ENCODE peak calls at places on chromosome 2, in nine cellular contexts. I is A549, P is pancreas, C is BE2C, K is coronary artery, J is endothelial cell of umbilical vein, F is right lobe of liver, A is heart left ventricle, G is fibroblast of pulmonary artery. X is an unnamed sample.
A peak's percentile ranks its signal among the peaks of the same experiment; 100 is the strongest.

GRCh38 chr2:127770973-127771735 is 39.8 kb downstream of the WDR33 start:
- DNase-seq in I (peak; percentile 66), P (no peak), C (no peak), K (no peak), J (peak; percentile 69), F (no peak), A (no peak), G (peak; percentile 96), X (peak; percentile 67)

GRCh38 chr2:3595985-3596384 is 1.1 kb downstream of the COLEC11 start:
- DNase-seq in I (no peak), P (no peak), C (no peak), K (no peak), J (no peak), F (no peak), A (no peak), G (no peak), X (no peak)

GRCh38 chr2:123688504-123688903 is 336.6 kb upstream of the CNTNAP5 start:
- DNase-seq in I (no peak), P (no peak), C (no peak), K (no peak), J (no peak), F (no peak), A (no peak), G (no peak), X (no peak)

GRCh38 chr2:36618381-36618780 is 20.4 kb upstream of the FEZ2 start:
- DNase-seq in I (peak; percentile 88), P (no peak), C (peak; percentile 76), K (no peak), J (peak; percentile 83), F (no peak), A (no peak), G (peak; percentile 84), X (peak; percentile 68)

GRCh38 chr2:156132941-156133340 is 199.6 kb downstream of the NR4A2 start:
- DNase-seq in I (no peak), P (no peak), C (no peak), K (no peak), J (no peak), F (no peak), A (no peak), G (no peak), X (no peak)

GRCh38 chr2:52036036-52036435 is 1004.1 kb upstream of the NRXN1 start:
- DNase-seq in I (no peak), P (no peak), C (no peak), K (no peak), J (no peak), F (no peak), A (no peak), G (no peak), X (no peak)

GRCh38 chr2:40243581-40243980 is 208.3 kb downstream of the SLC8A1 start:
- DNase-seq in I (no peak), P (no peak), C (no peak), K (no peak), J (no peak), F (no peak), A (no peak), G (peak; percentile 39), X (peak; percentile 67)

GRCh38 chr2:224847961-224848850 is 132.0 kb upstream of the CCDC195 start:
- DNase-seq in I (peak; percentile 64), P (no peak), C (peak; percentile 31), K (no peak), J (peak; percentile 38), F (no peak), A (peak; percentile 27), G (peak; percentile 93), X (peak; percentile 79)

GRCh38 chr2:195658541-195658890 is 1.5 kb downstream of the SLC39A10 start:
- DNase-seq in I (peak; percentile 86), P (no peak), C (peak; percentile 42), K (no peak), J (peak; percentile 85), F (no peak), A (no peak), G (peak; percentile 92), X (peak; percentile 69)

GRCh38 chr2:207833265-207833751 is 63.6 kb upstream of the FZD5 start:
- DNase-seq in I (no peak), P (no peak), C (no peak), K (no peak), J (no peak), F (no peak), A (no peak), G (no peak), X (no peak)

GRCh38 chr2:237904806-237905599 is 45.6 kb downstream of the RAMP1 start:
- DNase-seq in I (no peak), P (no peak), C (no peak), K (peak; percentile 96), J (peak; percentile 21), F (peak; percentile 44), A (peak; percentile 86), G (peak; percentile 87), X (peak; percentile 85)

GRCh38 chr2:144515694-144516416 is 4.1 kb downstream of the ZEB2 start:
- DNase-seq in I (peak; percentile 29), P (peak; percentile 66), C (peak; percentile 29), K (no peak), J (peak; percentile 64), F (peak; percentile 63), A (peak; percentile 63), G (peak; percentile 82), X (peak; percentile 78)

GRCh38 chr2:212677466-212677865 is 138.9 kb upstream of the ERBB4 start:
- DNase-seq in I (no peak), P (no peak), C (no peak), K (no peak), J (no peak), F (no peak), A (no peak), G (no peak), X (no peak)

GRCh38 chr2:227472265-227473018 is 486 bp downstream of the AGFG1 start:
- DNase-seq in I (no peak), P (peak; percentile 72), C (peak; percentile 62), K (no peak), J (peak; percentile 33), F (peak; percentile 69), A (peak; percentile 42), G (peak; percentile 19), X (peak; percentile 70)

GRCh38 chr2:127419448-127420038 is 1.3 kb downstream of the PROC start:
- DNase-seq in I (no peak), P (no peak), C (no peak), K (no peak), J (no peak), F (no peak), A (no peak), G (no peak), X (no peak)

GRCh38 chr2:64274399-64275173 is 130.4 kb upstream of the PELI1 start:
- DNase-seq in I (no peak), P (no peak), C (peak; percentile 18), K (no peak), J (no peak), F (no peak), A (no peak), G (no peak), X (no peak)

GRCh38 chr2:171595456-171595855 is 73.2 kb downstream of the CYBRD1 start:
- DNase-seq in I (no peak), P (no peak), C (no peak), K (no peak), J (no peak), F (no peak), A (no peak), G (no peak), X (no peak)

GRCh38 chr2:171595896-171596295 is 73.6 kb downstream of the CYBRD1 start:
- DNase-seq in I (peak; percentile 36), P (no peak), C (no peak), K (no peak), J (peak; percentile 57), F (no peak), A (no peak), G (peak; percentile 87), X (peak; percentile 82)

GRCh38 chr2:171602352-171602751 is 80.1 kb downstream of the CYBRD1 start:
- DNase-seq in I (no peak), P (no peak), C (no peak), K (no peak), J (no peak), F (no peak), A (no peak), G (no peak), X (no peak)

GRCh38 chr2:171600126-171600525 is 77.9 kb downstream of the CYBRD1 start:
- DNase-seq in I (no peak), P (no peak), C (no peak), K (no peak), J (no peak), F (no peak), A (no peak), G (no peak), X (no peak)

GRCh38 chr2:171598713-171599319 is 76.5 kb downstream of the CYBRD1 start:
- DNase-seq in I (peak; percentile 74), P (no peak), C (peak; percentile 30), K (no peak), J (peak; percentile 58), F (no peak), A (no peak), G (peak; percentile 81), X (peak; percentile 93)
- H3K4me3 ChIP-seq in I (no peak overlapping the region), P (no peak overlapping the region), C (no peak overlapping the region), K (no peak overlapping the region), J (no peak overlapping the region), F (no peak overlapping the region), A (no peak overlapping the region), G (no peak overlapping the region), X (no peak overlapping the region)

GRCh38 chr2:74441111-74441689 is 537 bp downstream of the RTKN start:
- DNase-seq in I (no peak), P (no peak), C (no peak), K (no peak), J (no peak), F (no peak), A (no peak), G (no peak), X (no peak)
- H3K4me3 ChIP-seq in I (peak overlapping the region; percentile 53), P (peak overlapping the region; percentile 80), C (no peak overlapping the region), K (peak overlapping the region; percentile 77), J (no peak overlapping the region), F (peak overlapping the region; percentile 79), A (peak overlapping the region; percentile 30), G (no peak overlapping the region), X (peak overlapping the region; percentile 82)

DNA sequence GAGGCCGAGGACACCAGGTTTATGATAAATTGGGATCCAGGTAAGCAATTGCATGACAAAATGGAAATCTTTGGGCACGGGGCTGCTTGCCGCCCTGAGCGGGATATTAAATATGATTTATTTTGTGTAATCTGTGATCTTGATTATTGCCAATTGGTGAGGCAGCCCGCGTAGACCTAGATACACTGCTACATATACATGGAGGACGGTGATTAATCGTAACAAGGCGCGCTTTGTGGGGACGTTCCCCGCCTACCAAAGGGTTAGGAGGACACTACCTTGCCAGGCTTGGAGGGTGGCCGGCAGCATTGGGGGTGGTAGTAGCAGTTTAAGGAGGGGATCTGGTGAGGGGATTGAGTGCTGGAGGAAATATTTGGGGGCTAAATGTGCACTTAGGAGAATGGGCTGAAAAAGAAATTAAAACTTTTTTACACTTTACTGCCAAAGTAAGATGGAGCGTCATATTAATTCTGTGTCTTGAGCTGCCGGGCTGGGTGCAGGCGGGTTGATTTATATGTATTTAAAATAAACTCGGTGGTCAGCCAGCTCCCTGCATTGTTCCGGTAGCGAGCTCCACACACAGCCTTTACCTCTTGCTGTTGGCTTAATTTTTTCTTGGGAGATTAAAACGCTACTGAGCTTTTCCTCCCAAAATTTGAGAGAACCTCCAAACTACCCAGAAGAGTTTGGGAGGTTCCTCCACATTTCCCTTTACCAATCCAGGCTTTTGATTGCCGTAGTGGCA is 4.1 kb downstream of the HOXD3 start:
- DNase-seq in I (no peak), P (no peak), C (no peak), K (no peak), J (no peak), F (no peak), A (no peak), G (no peak), X (no peak)
- H3K4me3 ChIP-seq in I (no peak overlapping the region), P (no peak overlapping the region), C (no peak overlapping the region), K (no peak overlapping the region), J (no peak overlapping the region), F (no peak overlapping the region), A (no peak overlapping the region), G (no peak overlapping the region), X (no peak overlapping the region)

GRCh38 chr2:32356735-32357544 is at the start of gene BIRC6:
- DNase-seq in I (peak; percentile 99), P (peak; percentile 98), C (peak; percentile 99), K (peak; percentile 99), J (peak; percentile 97), F (peak; percentile 99), A (peak; percentile 99), G (peak; percentile 96), X (peak; percentile 99)
- H3K4me3 ChIP-seq in I (peak within 1 kb of the TSS; percentile 97), P (peak within 1 kb of the TSS; percentile 99), C (peak within 1 kb of the TSS; percentile 99), K (peak within 1 kb of the TSS; percentile 93), J (peak within 1 kb of the TSS; percentile 68), F (peak within 1 kb of the TSS; percentile 98), A (peak within 1 kb of the TSS; percentile 98), G (peak within 1 kb of the TSS; percentile 95), X (peak within 1 kb of the TSS; percentile 99)